ENCODE peak calls at places on chromosome 20, in nine cellular contexts. G is astrocyte; A is pancreas; W is effector memory CD4-positive, alpha-beta T cell; J is breast epithelium; L is lower lobe of right lung; C is iPS DF 6.9; Y is mesenchymal stem cell; T is kidney. X is an unnamed sample. For H3K4me1 and H3K9me3, the result is how much of the 10 kb centered on the place peaks cover.

GRCh38 chr20:57433658-57434389 is 42.6 kb downstream of the RBM38 start:
- DNase-seq in G (no peak), A (no peak), W (no peak), J (no peak), L (no peak), C (no peak), Y (no peak), T (no peak), X (peak)

GRCh38 chr20:34390769-34391447 is 27.8 kb downstream of the ITCH start:
- DNase-seq in G (peak), A (peak), W (no peak), J (no peak), L (peak), C (no peak), Y (peak), T (peak), X (peak)

GRCh38 chr20:51767018-51767866 is 948 bp downstream of the ATP9A start:
- DNase-seq in G (peak), A (peak), W (no peak), J (peak), L (peak), C (peak), Y (peak), T (peak), X (no peak)

GRCh38 chr20:37943501-37944455 is 40.9 kb downstream of the VSTM2L start:
- DNase-seq in G (no peak), A (no peak), W (no peak), J (peak), L (no peak), C (no peak), Y (no peak), T (no peak), X (no peak)

GRCh38 chr20:47610945-47611250 is 109.2 kb downstream of the NCOA3 start:
- DNase-seq in G (no peak), A (no peak), W (no peak), J (no peak), L (no peak), C (no peak), Y (no peak), T (no peak), X (no peak)

GRCh38 chr20:9928955-9929354 is 90.1 kb upstream of the PAK5 start:
- DNase-seq in G (no peak), A (no peak), W (no peak), J (no peak), L (no peak), C (no peak), Y (no peak), T (no peak), X (no peak)

GRCh38 chr20:62060631-62061541 is 4.8 kb downstream of the TAF4 start:
- DNase-seq in G (no peak), A (no peak), W (no peak), J (no peak), L (no peak), C (no peak), Y (no peak), T (no peak), X (no peak)

GRCh38 chr20:8720089-8720488 is 348.8 kb upstream of the PLCB4 start:
- DNase-seq in G (no peak), A (no peak), W (no peak), J (no peak), L (no peak), C (no peak), Y (no peak), T (no peak), X (no peak)

GRCh38 chr20:46865824-46866223 is 28.8 kb upstream of the EYA2 start:
- DNase-seq in G (no peak), A (no peak), W (no peak), J (no peak), L (no peak), C (no peak), Y (no peak), T (no peak), X (no peak)

GRCh38 chr20:54165014-54165413 is 8.8 kb downstream of the CYP24A1 start:
- DNase-seq in G (no peak), A (no peak), W (no peak), J (no peak), L (no peak), C (no peak), Y (no peak), T (no peak), X (no peak)

GRCh38 chr20:21505810-21506530 is 7.9 kb downstream of the NKX2-2 start:
- DNase-seq in G (peak), A (peak), W (peak), J (no peak), L (peak), C (no peak), Y (no peak), T (no peak), X (no peak)

GRCh38 chr20:56778765-56779195 is 149.7 kb downstream of the TFAP2C start:
- DNase-seq in G (peak), A (no peak), W (no peak), J (no peak), L (no peak), C (no peak), Y (peak), T (no peak), X (no peak)

GRCh38 chr20:46367234-46367633 is 39.2 kb downstream of the ELMO2 start:
- DNase-seq in G (no peak), A (no peak), W (no peak), J (no peak), L (no peak), C (no peak), Y (no peak), T (no peak), X (no peak)

GRCh38 chr20:32168184-32168910 is 39.2 kb downstream of the PLAGL2 start:
- DNase-seq in G (peak), A (no peak), W (no peak), J (no peak), L (no peak), C (no peak), Y (peak), T (no peak), X (peak)

GRCh38 chr20:15196580-15197255 is 859.3 kb upstream of the FLRT3 start:
- DNase-seq in G (no peak), A (no peak), W (no peak), J (no peak), L (no peak), C (no peak), Y (no peak), T (no peak), X (no peak)

GRCh38 chr20:63738687-63739128 is 868 bp upstream of the SLC2A4RG start:
- DNase-seq in G (no peak), A (peak), W (no peak), J (no peak), L (peak), C (no peak), Y (peak), T (peak), X (peak)

DNA sequence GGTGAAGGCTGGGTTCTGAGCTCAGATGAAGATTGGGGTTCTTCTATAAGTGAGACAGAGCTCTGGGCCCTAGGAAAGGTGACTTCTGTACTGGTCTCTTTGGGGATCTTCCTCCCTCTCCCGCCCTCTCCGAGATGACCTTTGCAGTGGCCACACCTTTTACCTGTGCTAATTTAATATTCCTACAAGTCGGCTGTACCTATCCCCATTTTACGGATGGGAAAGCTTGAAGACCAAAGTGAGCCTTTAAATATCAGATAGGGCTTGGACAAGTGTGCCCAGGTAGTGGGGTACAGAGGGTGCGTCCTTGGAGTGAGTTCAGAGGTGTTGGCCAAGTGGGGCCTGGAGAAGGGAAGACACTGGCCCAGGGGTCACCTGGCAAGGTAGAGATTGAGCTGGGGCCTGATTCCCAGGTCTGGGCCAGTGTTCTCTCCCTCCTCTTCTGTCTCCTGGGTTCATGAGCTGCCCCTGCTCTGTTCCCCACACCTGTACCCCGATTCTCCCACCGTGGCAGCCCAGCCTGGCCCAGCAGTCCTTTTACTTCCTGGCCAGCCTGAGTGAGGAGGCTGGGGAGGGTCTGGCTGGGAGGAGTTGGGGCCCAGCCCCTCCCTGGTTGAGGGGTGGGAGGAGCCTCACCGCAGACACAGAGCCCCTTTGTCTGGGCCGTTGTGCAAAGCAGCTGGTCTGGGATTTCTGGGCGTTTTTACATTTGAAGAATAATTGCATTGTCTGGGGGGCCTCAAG is 152.1 kb upstream of the RNF24 start:
- DNase-seq in G (no peak), A (no peak), W (no peak), J (no peak), L (no peak), C (no peak), Y (no peak), T (no peak), X (peak)
- H3K4me1 ChIP-seq in G (under half), A (under half), W (under half), J (under half), L (under half), C (under half), Y (half or more), T (under half), X (under half)

DNA sequence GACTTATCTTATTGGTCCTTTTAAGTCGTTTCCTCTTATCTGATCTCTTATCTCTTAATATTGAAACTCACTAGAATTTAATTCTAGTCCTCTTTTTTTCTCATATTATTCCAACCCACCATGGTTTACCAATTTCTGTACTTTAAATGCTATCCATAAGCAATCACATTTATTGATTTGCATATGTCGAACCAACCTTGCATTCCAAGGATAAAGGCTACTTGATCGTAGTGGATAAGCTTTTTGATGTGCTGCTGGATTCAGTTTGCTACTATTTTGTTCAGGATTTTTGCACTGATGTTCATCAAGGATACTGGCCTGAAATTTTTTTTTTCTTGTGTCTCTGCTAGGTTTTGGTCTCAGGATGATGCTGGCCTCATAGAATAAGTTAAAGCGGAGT is 7.7 kb downstream of the DEFB125 start:
- DNase-seq in G (no peak), A (no peak), W (no peak), J (no peak), L (no peak), C (no peak), Y (no peak), T (no peak), X (no peak)
- H3K9me3 ChIP-seq in G (under half), A (under half), W (under half), J (under half), L (under half), C (under half), Y (under half), T (under half), X (under half)

GRCh38 chr20:3158968-3159431 is 665 bp downstream of the FASTKD5 start:
- DNase-seq in G (no peak), A (no peak), W (no peak), J (no peak), L (no peak), C (no peak), Y (peak), T (no peak), X (no peak)

GRCh38 chr20:3161316-3162079 is 1.8 kb upstream of the FASTKD5 start:
- DNase-seq in G (no peak), A (no peak), W (no peak), J (no peak), L (no peak), C (no peak), Y (no peak), T (no peak), X (peak)

GRCh38 chr20:3162080-3162611 is 2.5 kb upstream of the FASTKD5 start:
- DNase-seq in G (no peak), A (no peak), W (no peak), J (no peak), L (no peak), C (no peak), Y (no peak), T (peak), X (peak)

GRCh38 chr20:3157817-3158216 is 1.8 kb downstream of the FASTKD5 start:
- DNase-seq in G (no peak), A (no peak), W (no peak), J (no peak), L (no peak), C (no peak), Y (no peak), T (no peak), X (no peak)

DNA sequence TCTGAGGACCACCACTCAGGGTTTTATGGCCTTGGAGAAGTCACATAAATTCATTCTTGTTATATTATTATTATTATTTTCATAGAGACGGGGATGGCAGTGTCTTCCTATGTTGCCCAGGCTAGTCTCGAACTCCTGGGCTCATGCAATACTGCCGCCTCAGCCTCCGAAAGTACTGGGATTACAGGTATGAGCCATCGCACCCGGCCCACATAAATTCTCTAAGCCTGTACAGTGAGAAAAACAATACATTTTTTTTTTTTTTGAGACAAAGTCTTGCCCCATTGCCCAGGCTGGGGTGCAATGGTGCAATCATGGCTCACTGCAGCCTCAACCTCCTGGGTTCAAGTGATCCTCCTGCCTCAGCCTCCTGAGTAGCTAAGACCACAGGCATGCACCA is 753 bp upstream of the FASTKD5 start:
- DNase-seq in G (no peak), A (no peak), W (no peak), J (no peak), L (no peak), C (no peak), Y (no peak), T (no peak), X (no peak)
- H3K27ac ChIP-seq in G (no peak), A (no peak), W (no peak), J (no peak), L (no peak), C (no peak), Y (no peak), T (no peak), X (no peak)

GRCh38 chr20:561437-562231 is 18.0 kb upstream of the CSNK2A1 start:
- DNase-seq in G (peak), A (peak), W (no peak), J (peak), L (no peak), C (peak), Y (peak), T (no peak), X (peak)
- H3K4me1 ChIP-seq in G (under half), A (under half), W (under half), J (under half), L (under half), C (under half), Y (under half), T (under half), X (under half)

GRCh38 chr20:49286689-49287551 is 9.1 kb upstream of the ZNFX1 start:
- DNase-seq in G (peak), A (no peak), W (no peak), J (no peak), L (no peak), C (no peak), Y (peak), T (no peak), X (no peak)

GRCh38 chr20:49285813-49286494 is 8.1 kb upstream of the ZNFX1 start:
- DNase-seq in G (no peak), A (no peak), W (no peak), J (no peak), L (no peak), C (no peak), Y (no peak), T (no peak), X (no peak)

GRCh38 chr20:49284818-49285217 is 7.0 kb upstream of the ZNFX1 start:
- DNase-seq in G (no peak), A (no peak), W (no peak), J (no peak), L (no peak), C (no peak), Y (no peak), T (no peak), X (no peak)

GRCh38 chr20:49283703-49284625 is 6.1 kb upstream of the ZNFX1 start:
- DNase-seq in G (no peak), A (no peak), W (no peak), J (no peak), L (no peak), C (no peak), Y (peak), T (no peak), X (no peak)

GRCh38 chr20:49285233-49285668 is 7.4 kb upstream of the ZNFX1 start:
- DNase-seq in G (no peak), A (no peak), W (no peak), J (no peak), L (no peak), C (no peak), Y (no peak), T (no peak), X (no peak)
- H3K9me3 ChIP-seq in G (under half), A (under half), W (half or more), J (half or more), L (under half), C (under half), Y (under half), T (half or more), X (under half)